ENCODE peak calls at places on chromosome 20, in six cellular contexts. One of them, this sample, is unnamed. For H3K4me1, the result is how much of the 10 kb centered on the place peaks cover.

GRCh38 chr20:58718121-58718563 is 25.5 kb downstream of the NPEPL1 start:
- DNase-seq in tibial nerve: no peak
- DNase-seq in PC-3: no peak
- DNase-seq in ovary: no peak
- DNase-seq in lung: peak
- DNase-seq in body of pancreas: no peak
- DNase-seq in this sample: no peak

GRCh38 chr20:40160151-40160550 is 528.9 kb downstream of the MAFB start:
- DNase-seq in lung: peak
- DNase-seq in PC-3: peak
- DNase-seq in body of pancreas: peak
- DNase-seq in tibial nerve: peak
- DNase-seq in ovary: no peak
- DNase-seq in this sample: no peak

GRCh38 chr20:3380228-3381070 is 27.0 kb downstream of the DNAAF9 start:
- DNase-seq in body of pancreas: no peak
- DNase-seq in PC-3: no peak
- DNase-seq in ovary: no peak
- DNase-seq in tibial nerve: no peak
- DNase-seq in lung: no peak
- DNase-seq in this sample: no peak

GRCh38 chr20:57258055-57258454 is 8.4 kb downstream of the BMP7 start:
- DNase-seq in PC-3: no peak
- DNase-seq in ovary: no peak
- DNase-seq in tibial nerve: no peak
- DNase-seq in lung: no peak
- DNase-seq in body of pancreas: no peak
- DNase-seq in this sample: no peak

GRCh38 chr20:58538752-58539151 is 23.6 kb upstream of the APCDD1L start:
- DNase-seq in ovary: no peak
- DNase-seq in body of pancreas: no peak
- DNase-seq in lung: no peak
- DNase-seq in tibial nerve: no peak
- DNase-seq in PC-3: peak
- DNase-seq in this sample: no peak

GRCh38 chr20:46027245-46027853 is 1.7 kb upstream of the SLC12A5 start:
- DNase-seq in lung: no peak
- DNase-seq in body of pancreas: peak
- DNase-seq in tibial nerve: no peak
- DNase-seq in PC-3: peak
- DNase-seq in ovary: peak
- DNase-seq in this sample: no peak

GRCh38 chr20:49870261-49870660 is 45.1 kb downstream of the SPATA2 start:
- DNase-seq in PC-3: no peak
- DNase-seq in tibial nerve: no peak
- DNase-seq in ovary: no peak
- DNase-seq in lung: no peak
- DNase-seq in body of pancreas: no peak
- DNase-seq in this sample: no peak

GRCh38 chr20:32945710-32946221 is 58.5 kb downstream of the SUN5 start:
- DNase-seq in ovary: no peak
- DNase-seq in lung: no peak
- DNase-seq in body of pancreas: no peak
- DNase-seq in tibial nerve: no peak
- DNase-seq in PC-3: peak
- DNase-seq in this sample: no peak

GRCh38 chr20:10919549-10920140 is 245.8 kb upstream of the JAG1 start:
- DNase-seq in PC-3: peak
- DNase-seq in ovary: peak
- DNase-seq in body of pancreas: no peak
- DNase-seq in tibial nerve: no peak
- DNase-seq in lung: no peak
- DNase-seq in this sample: no peak

GRCh38 chr20:57698191-57698866 is 11.5 kb downstream of the PMEPA1 start:
- DNase-seq in tibial nerve: no peak
- DNase-seq in lung: no peak
- DNase-seq in body of pancreas: peak
- DNase-seq in PC-3: peak
- DNase-seq in ovary: no peak
- DNase-seq in this sample: no peak

GRCh38 chr20:61253264-61253639 is 1.2 kb downstream of the CDH4 start:
- DNase-seq in tibial nerve: no peak
- DNase-seq in body of pancreas: no peak
- DNase-seq in ovary: no peak
- DNase-seq in lung: no peak
- DNase-seq in PC-3: no peak
- DNase-seq in this sample: no peak

GRCh38 chr20:17542481-17542880 is 11.3 kb upstream of the BFSP1 start:
- DNase-seq in lung: no peak
- DNase-seq in tibial nerve: no peak
- DNase-seq in PC-3: no peak
- DNase-seq in body of pancreas: no peak
- DNase-seq in ovary: no peak
- DNase-seq in this sample: no peak
- H3K27ac ChIP-seq in lung: no peak
- H3K27ac ChIP-seq in tibial nerve: peak
- H3K27ac ChIP-seq in PC-3: no peak
- H3K27ac ChIP-seq in body of pancreas: no peak
- H3K27ac ChIP-seq in ovary: no peak
- H3K27ac ChIP-seq in this sample: peak

GRCh38 chr20:1389703-1390385 is 3.0 kb downstream of the FKBP1A start:
- DNase-seq in lung: peak
- DNase-seq in tibial nerve: no peak
- DNase-seq in body of pancreas: no peak
- DNase-seq in PC-3: no peak
- DNase-seq in ovary: no peak
- DNase-seq in this sample: no peak

GRCh38 chr20:1386323-1386722 is 6.5 kb downstream of the FKBP1A start:
- DNase-seq in PC-3: no peak
- DNase-seq in lung: no peak
- DNase-seq in tibial nerve: no peak
- DNase-seq in ovary: no peak
- DNase-seq in body of pancreas: no peak
- DNase-seq in this sample: no peak

GRCh38 chr20:1390552-1391403 is 2.1 kb downstream of the FKBP1A start:
- DNase-seq in body of pancreas: no peak
- DNase-seq in tibial nerve: no peak
- DNase-seq in ovary: no peak
- DNase-seq in PC-3: no peak
- DNase-seq in lung: no peak
- DNase-seq in this sample: no peak

GRCh38 chr20:1388706-1389483 is 4.0 kb downstream of the FKBP1A start:
- DNase-seq in tibial nerve: no peak
- DNase-seq in PC-3: no peak
- DNase-seq in body of pancreas: no peak
- DNase-seq in ovary: no peak
- DNase-seq in lung: no peak
- DNase-seq in this sample: no peak

GRCh38 chr20:1388253-1388652 is 4.6 kb downstream of the FKBP1A start:
- DNase-seq in ovary: no peak
- DNase-seq in tibial nerve: no peak
- DNase-seq in lung: no peak
- DNase-seq in PC-3: no peak
- DNase-seq in body of pancreas: no peak
- DNase-seq in this sample: no peak
- H3K4me1 ChIP-seq in ovary: under half
- H3K4me1 ChIP-seq in tibial nerve: half or more
- H3K4me1 ChIP-seq in lung: under half
- H3K4me1 ChIP-seq in PC-3: half or more
- H3K4me1 ChIP-seq in body of pancreas: half or more
- H3K4me1 ChIP-seq in this sample: half or more

GRCh38 chr20:23084282-23084844 is 1.8 kb downstream of the CD93 start:
- DNase-seq in PC-3: no peak
- DNase-seq in body of pancreas: no peak
- DNase-seq in tibial nerve: no peak
- DNase-seq in ovary: no peak
- DNase-seq in lung: no peak
- DNase-seq in this sample: no peak
- H3K4me3 ChIP-seq in PC-3: no peak
- H3K4me3 ChIP-seq in body of pancreas: no peak
- H3K4me3 ChIP-seq in tibial nerve: peak
- H3K4me3 ChIP-seq in ovary: peak
- H3K4me3 ChIP-seq in lung: peak
- H3K4me3 ChIP-seq in this sample: peak

DNA sequence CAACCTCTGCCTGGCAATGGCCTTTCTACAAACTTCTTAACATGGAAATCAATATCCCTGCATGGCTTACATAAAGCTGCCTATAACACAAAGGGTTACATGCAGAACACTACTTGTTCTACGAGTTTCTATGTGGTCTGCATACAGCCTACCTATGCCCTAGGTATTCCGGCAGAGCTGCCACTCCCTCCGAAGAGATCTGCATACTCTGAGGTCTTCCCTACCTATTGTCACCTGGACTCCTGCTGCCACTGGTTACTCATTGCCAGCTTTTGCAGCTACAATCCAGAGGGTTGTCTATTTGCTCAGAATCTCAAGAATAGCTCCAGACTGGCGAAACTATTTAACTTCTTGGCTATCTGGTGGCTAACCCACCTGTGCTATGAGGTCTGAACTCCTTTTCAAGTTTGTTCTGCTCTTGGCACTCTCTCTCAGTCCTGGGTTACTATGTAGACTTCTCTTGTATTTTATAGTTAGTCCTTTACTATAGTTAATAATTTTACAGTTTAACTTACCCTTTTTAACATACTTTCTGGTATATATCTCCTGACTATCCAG is 323.3 kb downstream of the BMP2 start:
- DNase-seq in lung: no peak
- DNase-seq in ovary: no peak
- DNase-seq in tibial nerve: no peak
- DNase-seq in body of pancreas: no peak
- DNase-seq in PC-3: peak
- DNase-seq in this sample: no peak
- H3K27ac ChIP-seq in lung: no peak
- H3K27ac ChIP-seq in ovary: no peak
- H3K27ac ChIP-seq in tibial nerve: no peak
- H3K27ac ChIP-seq in body of pancreas: no peak
- H3K27ac ChIP-seq in PC-3: no peak
- H3K27ac ChIP-seq in this sample: no peak

DNA sequence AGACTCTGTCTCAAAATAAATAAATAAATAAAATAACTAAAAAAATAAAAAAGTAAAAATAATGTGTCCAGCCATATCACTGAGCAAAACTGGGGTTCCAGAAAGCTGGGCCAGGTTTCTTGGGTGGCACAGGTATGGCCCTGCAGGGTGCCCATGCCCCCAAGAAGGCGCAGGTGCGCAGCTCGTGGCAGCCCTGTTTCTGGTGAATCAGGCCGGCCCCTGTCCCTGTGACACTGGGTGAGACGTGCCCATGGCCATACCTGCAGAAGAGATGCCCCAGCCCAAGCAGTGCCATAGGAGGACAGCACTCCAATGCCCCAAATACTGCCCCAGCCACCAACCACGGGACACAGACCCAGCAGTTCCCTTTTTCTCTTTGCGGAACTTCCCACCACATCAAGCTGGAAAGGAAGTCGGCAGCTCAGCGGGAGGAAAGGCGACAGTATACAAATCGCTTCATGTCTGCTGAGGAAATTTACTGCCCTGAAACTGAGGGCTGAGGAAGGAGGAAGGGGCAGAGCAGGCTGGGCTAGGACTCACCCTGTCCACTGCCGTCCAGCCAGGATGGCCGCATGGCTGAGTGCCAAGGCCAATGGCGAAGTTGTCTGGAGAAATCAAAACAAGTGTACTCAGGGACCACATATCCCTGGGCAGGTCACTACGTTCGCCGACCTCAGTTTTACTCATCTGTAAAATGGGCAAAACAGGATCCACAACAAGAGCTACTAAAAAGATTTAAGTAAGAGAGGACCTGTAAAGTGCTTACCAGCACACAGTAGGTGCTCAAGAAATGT is 55.4 kb downstream of the PREX1 start:
- DNase-seq in body of pancreas: peak
- DNase-seq in lung: peak
- DNase-seq in tibial nerve: peak
- DNase-seq in PC-3: no peak
- DNase-seq in ovary: no peak
- DNase-seq in this sample: peak
- H3K4me1 ChIP-seq in body of pancreas: under half
- H3K4me1 ChIP-seq in lung: under half
- H3K4me1 ChIP-seq in tibial nerve: half or more
- H3K4me1 ChIP-seq in PC-3: under half
- H3K4me1 ChIP-seq in ovary: under half
- H3K4me1 ChIP-seq in this sample: under half

This sample was measured in gastrocnemius medialis.